ENCODE peak calls at places on chromosomes 12 and 14, in four cellular contexts. H is tibial nerve, O is IMR-90, W is H54. V is an unnamed sample.

GRCh38 chr12:32659908-32660440 is 19.1 kb upstream of the DNM1L start:
- DNase-seq in H (no peak), O (no peak), W (no peak), V (peak; percentile 11)

GRCh38 chr12:57130941-57131340 is 2.7 kb downstream of the LRP1 start:
- DNase-seq in H (no peak), O (no peak), W (no peak), V (no peak)

GRCh38 chr12:98908866-98909265 is 263.8 kb downstream of the APAF1 start:
- DNase-seq in H (no peak), O (no peak), W (no peak), V (no peak)

GRCh38 chr12:113071063-113071426 is 14.5 kb downstream of the DTX1 start:
- DNase-seq in H (no peak), O (no peak), W (no peak), V (no peak)

GRCh38 chr14:50395448-50395847 is 1.2 kb downstream of the CDKL1 start:
- DNase-seq in H (no peak), O (no peak), W (no peak), V (no peak)

GRCh38 chr12:91109148-91109564 is 2.1 kb downstream of the LUM start:
- DNase-seq in H (peak; percentile 83), O (peak; percentile 80), W (no peak), V (peak; percentile 74)

GRCh38 chr14:105492051-105492965 is 1.3 kb downstream of the TEDC1 start:
- DNase-seq in H (no peak), O (no peak), W (no peak), V (no peak)

GRCh38 chr12:124786065-124786964 is 77.3 kb downstream of the SCARB1 start:
- DNase-seq in H (no peak), O (peak; percentile 91), W (peak; percentile 95), V (peak; percentile 86)

GRCh38 chr12:97982684-97983083 is 520.1 kb downstream of the RMST start:
- DNase-seq in H (no peak), O (no peak), W (no peak), V (no peak)

GRCh38 chr12:93102289-93102688 is 173.2 kb upstream of the EEA1 start:
- DNase-seq in H (no peak), O (no peak), W (no peak), V (no peak)

DNA sequence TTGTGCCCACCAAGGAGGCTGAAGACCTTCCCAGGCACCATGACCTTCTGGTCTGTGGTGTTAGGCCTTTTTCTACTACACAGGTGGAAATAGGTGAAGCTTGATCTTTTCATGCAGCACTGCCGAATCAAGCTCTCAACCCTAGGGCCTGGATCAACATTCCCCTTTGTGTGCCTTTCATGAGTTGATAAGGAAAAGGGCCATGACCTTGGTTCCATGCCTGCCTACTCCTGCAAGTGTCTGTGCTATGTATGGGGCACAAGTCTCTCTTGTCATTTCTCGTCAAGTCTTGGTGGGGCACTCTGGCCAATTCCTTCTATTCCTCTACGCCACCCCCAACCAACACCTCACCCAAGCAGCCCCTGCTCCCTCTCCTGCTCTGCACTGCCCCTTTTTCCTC is 154.5 kb downstream of the SLC8A3 start:
- DNase-seq in H (no peak), O (no peak), W (no peak), V (no peak)
- TF ChIP-seq POLR2A in H (no peak), O (no peak), W (no peak), V (no peak)

GRCh38 chr12:6272300-6273208 is 37.9 kb upstream of the PLEKHG6 start:
- DNase-seq in H (no peak), O (no peak), W (no peak), V (no peak)
- TF ChIP-seq POLR2A in H (no peak), O (no peak), W (no peak), V (no peak)

DNA sequence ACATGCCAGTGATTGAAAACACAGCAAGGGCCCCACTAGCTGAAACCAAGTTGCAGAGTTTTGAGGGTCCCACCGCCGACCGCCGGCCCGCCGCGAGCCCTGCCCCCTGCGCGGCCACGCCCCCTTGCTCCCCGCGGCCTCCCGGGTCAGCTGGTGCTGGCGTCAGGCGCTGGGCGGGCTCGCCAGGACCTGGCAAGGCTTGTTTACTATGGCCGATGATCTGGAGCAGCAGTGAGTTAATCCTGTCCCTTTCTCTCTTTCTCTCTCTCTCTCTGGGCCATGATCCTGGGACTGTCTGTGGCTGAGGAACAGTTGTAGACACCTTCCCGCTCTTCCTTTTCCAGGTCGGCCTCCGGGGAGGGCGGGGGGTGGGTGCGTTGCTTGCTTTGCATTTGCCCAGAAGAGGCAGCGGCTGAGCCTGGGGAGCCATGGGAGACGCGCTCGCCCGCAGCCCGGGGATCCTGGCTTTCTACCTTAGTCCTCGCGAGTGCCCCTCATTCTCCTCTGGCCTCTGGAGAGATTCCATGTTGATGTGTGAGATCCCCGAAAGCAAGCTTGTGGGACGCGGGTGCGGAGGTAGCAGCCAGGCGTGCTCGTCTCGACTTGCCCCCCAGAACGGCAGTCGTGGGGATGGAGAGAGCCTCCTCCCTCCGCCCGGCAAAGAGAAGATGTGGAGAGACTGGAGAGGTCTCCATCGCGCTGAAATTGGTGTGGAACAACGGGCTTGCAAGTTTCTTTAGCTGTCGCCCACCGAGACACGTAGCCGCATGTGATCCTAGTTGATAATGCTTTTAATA is at the start of gene ABHD4:
- DNase-seq in H (peak; percentile 76), O (peak; percentile 42), W (peak; percentile 55), V (peak; percentile 79)
- TF ChIP-seq POLR2A in H (peak; percentile 80), O (peak; percentile 62), W (peak; percentile 34), V (peak; percentile 44)

GRCh38 chr14:24432259-24433131 is 2.7 kb downstream of the KHNYN start:
- DNase-seq in H (no peak), O (peak; percentile 26), W (no peak), V (no peak)
- TF ChIP-seq POLR2A in H (no peak), O (no peak), W (no peak), V (no peak)